ENCODE peak calls at places on chromosomes 7 and 10, in nine cellular contexts. One of them, this sample, is unnamed.

GRCh38 chr10:116907588-116907987 is 58.3 kb downstream of the ENO4 start:
- DNase-seq in pancreas: no peak
- DNase-seq in CD4-positive, alpha-beta T cell: no peak
- DNase-seq in WERI-Rb-1: no peak
- DNase-seq in endothelial cell: no peak
- DNase-seq in Peyer's patch: no peak
- DNase-seq in lower leg skin: no peak
- DNase-seq in left ventricle myocardium inferior: no peak
- DNase-seq in hepatocyte: no peak
- DNase-seq in this sample: no peak

GRCh38 chr10:80541144-80541750 is 3.5 kb downstream of the SH2D4B start:
- DNase-seq in left ventricle myocardium inferior: peak; percentile 50
- DNase-seq in CD4-positive, alpha-beta T cell: no peak
- DNase-seq in pancreas: no peak
- DNase-seq in lower leg skin: peak; percentile 70
- DNase-seq in Peyer's patch: no peak
- DNase-seq in hepatocyte: no peak
- DNase-seq in endothelial cell: no peak
- DNase-seq in WERI-Rb-1: no peak
- DNase-seq in this sample: no peak

GRCh38 chr7:47882635-47883034 is 65.6 kb downstream of the PKD1L1 start:
- DNase-seq in left ventricle myocardium inferior: no peak
- DNase-seq in Peyer's patch: no peak
- DNase-seq in hepatocyte: no peak
- DNase-seq in pancreas: no peak
- DNase-seq in CD4-positive, alpha-beta T cell: no peak
- DNase-seq in endothelial cell: no peak
- DNase-seq in WERI-Rb-1: no peak
- DNase-seq in lower leg skin: peak; percentile 29
- DNase-seq in this sample: no peak

GRCh38 chr7:130734525-130735272 is 692 bp upstream of the KLF14 start:
- DNase-seq in Peyer's patch: no peak
- DNase-seq in pancreas: no peak
- DNase-seq in endothelial cell: no peak
- DNase-seq in CD4-positive, alpha-beta T cell: no peak
- DNase-seq in WERI-Rb-1: no peak
- DNase-seq in left ventricle myocardium inferior: no peak
- DNase-seq in hepatocyte: no peak
- DNase-seq in lower leg skin: no peak
- DNase-seq in this sample: no peak

GRCh38 chr7:108525327-108525984 is 479 bp downstream of the PNPLA8 start:
- DNase-seq in hepatocyte: peak; percentile 85
- DNase-seq in Peyer's patch: no peak
- DNase-seq in left ventricle myocardium inferior: peak; percentile 86
- DNase-seq in pancreas: no peak
- DNase-seq in CD4-positive, alpha-beta T cell: no peak
- DNase-seq in endothelial cell: no peak
- DNase-seq in WERI-Rb-1: peak; percentile 81
- DNase-seq in lower leg skin: no peak
- DNase-seq in this sample: peak; percentile 59

GRCh38 chr7:40493609-40494041 is 358.8 kb downstream of the SUGCT start:
- DNase-seq in endothelial cell: no peak
- DNase-seq in Peyer's patch: no peak
- DNase-seq in left ventricle myocardium inferior: no peak
- DNase-seq in WERI-Rb-1: no peak
- DNase-seq in hepatocyte: no peak
- DNase-seq in CD4-positive, alpha-beta T cell: no peak
- DNase-seq in pancreas: no peak
- DNase-seq in lower leg skin: no peak
- DNase-seq in this sample: no peak

GRCh38 chr10:77909755-77910375 is 16.7 kb downstream of the DLG5 start:
- DNase-seq in Peyer's patch: peak; percentile 71
- DNase-seq in hepatocyte: peak; percentile 83
- DNase-seq in endothelial cell: no peak
- DNase-seq in CD4-positive, alpha-beta T cell: no peak
- DNase-seq in WERI-Rb-1: no peak
- DNase-seq in left ventricle myocardium inferior: no peak
- DNase-seq in pancreas: no peak
- DNase-seq in lower leg skin: no peak
- DNase-seq in this sample: no peak

GRCh38 chr10:78292987-78293865 is 259.6 kb downstream of the RPS24 start:
- DNase-seq in hepatocyte: peak; percentile 44
- DNase-seq in WERI-Rb-1: peak; percentile 96
- DNase-seq in pancreas: no peak
- DNase-seq in lower leg skin: no peak
- DNase-seq in CD4-positive, alpha-beta T cell: no peak
- DNase-seq in Peyer's patch: no peak
- DNase-seq in endothelial cell: no peak
- DNase-seq in left ventricle myocardium inferior: no peak
- DNase-seq in this sample: no peak

GRCh38 chr10:48582970-48583369 is 21.9 kb downstream of the ARHGAP22 start:
- DNase-seq in Peyer's patch: no peak
- DNase-seq in WERI-Rb-1: no peak
- DNase-seq in endothelial cell: no peak
- DNase-seq in hepatocyte: no peak
- DNase-seq in lower leg skin: no peak
- DNase-seq in left ventricle myocardium inferior: no peak
- DNase-seq in pancreas: no peak
- DNase-seq in CD4-positive, alpha-beta T cell: no peak
- DNase-seq in this sample: no peak

DNA sequence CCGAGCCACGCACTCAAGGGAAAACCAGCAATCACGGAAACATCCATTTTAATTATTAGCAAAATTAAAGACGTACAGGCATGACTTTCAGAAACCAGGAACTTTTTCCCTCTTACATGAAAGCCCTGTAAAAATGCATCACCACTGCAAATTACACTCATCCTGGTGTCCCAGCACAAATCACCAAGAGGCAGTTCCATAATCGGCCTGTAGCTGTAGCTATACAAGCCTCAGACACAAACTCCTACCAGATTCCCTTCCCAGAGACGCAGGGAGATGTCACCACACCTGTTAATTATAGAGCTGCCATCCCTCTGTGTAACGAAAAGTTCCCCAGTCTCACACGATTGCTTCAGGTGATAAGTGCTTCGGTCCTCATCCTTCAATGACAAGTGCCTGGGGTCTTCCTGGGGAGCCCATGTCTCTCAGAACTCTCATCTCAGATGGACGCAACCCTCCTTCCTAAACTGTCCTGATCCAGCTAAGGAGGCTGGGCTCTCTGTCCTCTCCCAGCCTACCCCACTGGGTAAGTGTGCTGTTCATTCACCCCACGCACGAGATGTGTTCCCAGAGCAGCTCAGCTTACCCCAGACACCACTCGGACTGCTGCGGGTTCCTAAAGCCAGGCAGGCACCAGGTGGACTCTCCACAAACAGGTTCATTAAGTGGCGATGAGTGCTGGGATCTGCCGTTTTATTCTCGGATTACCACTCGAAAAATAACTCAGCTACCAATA is 5.9 kb downstream of the FGFR2 start:
- DNase-seq in hepatocyte: no peak
- DNase-seq in left ventricle myocardium inferior: no peak
- DNase-seq in WERI-Rb-1: no peak
- DNase-seq in lower leg skin: peak; percentile 70
- DNase-seq in endothelial cell: no peak
- DNase-seq in Peyer's patch: no peak
- DNase-seq in CD4-positive, alpha-beta T cell: no peak
- DNase-seq in pancreas: no peak
- DNase-seq in this sample: no peak
- TF ChIP-seq CTCF in hepatocyte: peak; percentile 10
- TF ChIP-seq CTCF in left ventricle myocardium inferior: no peak
- TF ChIP-seq CTCF in WERI-Rb-1: peak; percentile 13
- TF ChIP-seq CTCF in lower leg skin: no peak
- TF ChIP-seq CTCF in endothelial cell: peak; percentile 20
- TF ChIP-seq CTCF in Peyer's patch: no peak
- TF ChIP-seq CTCF in CD4-positive, alpha-beta T cell: no peak
- TF ChIP-seq CTCF in pancreas: no peak
- TF ChIP-seq CTCF in this sample: no peak

GRCh38 chr7:154721086-154721485 is 281.8 kb downstream of the PAXIP1 start:
- DNase-seq in hepatocyte: no peak
- DNase-seq in WERI-Rb-1: no peak
- DNase-seq in pancreas: no peak
- DNase-seq in left ventricle myocardium inferior: no peak
- DNase-seq in endothelial cell: no peak
- DNase-seq in Peyer's patch: no peak
- DNase-seq in lower leg skin: no peak
- DNase-seq in CD4-positive, alpha-beta T cell: no peak
- DNase-seq in this sample: no peak
- TF ChIP-seq CTCF in hepatocyte: no peak
- TF ChIP-seq CTCF in WERI-Rb-1: no peak
- TF ChIP-seq CTCF in pancreas: no peak
- TF ChIP-seq CTCF in left ventricle myocardium inferior: no peak
- TF ChIP-seq CTCF in endothelial cell: no peak
- TF ChIP-seq CTCF in Peyer's patch: no peak
- TF ChIP-seq CTCF in lower leg skin: no peak
- TF ChIP-seq CTCF in CD4-positive, alpha-beta T cell: no peak
- TF ChIP-seq CTCF in this sample: no peak

GRCh38 chr7:150787321-150788281 is 12.6 kb downstream of the TMEM176B start:
- DNase-seq in CD4-positive, alpha-beta T cell: no peak
- DNase-seq in lower leg skin: peak; percentile 64
- DNase-seq in endothelial cell: no peak
- DNase-seq in WERI-Rb-1: peak; percentile 65
- DNase-seq in hepatocyte: peak; percentile 49
- DNase-seq in left ventricle myocardium inferior: no peak
- DNase-seq in Peyer's patch: peak; percentile 61
- DNase-seq in pancreas: no peak
- DNase-seq in this sample: peak; percentile 80
- TF ChIP-seq CTCF in CD4-positive, alpha-beta T cell: no peak
- TF ChIP-seq CTCF in lower leg skin: no peak
- TF ChIP-seq CTCF in endothelial cell: no peak
- TF ChIP-seq CTCF in WERI-Rb-1: peak; percentile 42
- TF ChIP-seq CTCF in hepatocyte: no peak
- TF ChIP-seq CTCF in left ventricle myocardium inferior: peak; percentile 16
- TF ChIP-seq CTCF in Peyer's patch: no peak
- TF ChIP-seq CTCF in pancreas: no peak
- TF ChIP-seq CTCF in this sample: no peak

GRCh38 chr10:122113161-122113944 is 124.4 kb downstream of the TACC2 start:
- DNase-seq in pancreas: peak; percentile 65
- DNase-seq in lower leg skin: peak; percentile 96
- DNase-seq in CD4-positive, alpha-beta T cell: no peak
- DNase-seq in WERI-Rb-1: peak; percentile 80
- DNase-seq in Peyer's patch: peak; percentile 84
- DNase-seq in endothelial cell: peak; percentile 76
- DNase-seq in hepatocyte: peak; percentile 85
- DNase-seq in left ventricle myocardium inferior: peak; percentile 73
- DNase-seq in this sample: no peak
- TF ChIP-seq CTCF in pancreas: peak; percentile 16
- TF ChIP-seq CTCF in lower leg skin: no peak
- TF ChIP-seq CTCF in CD4-positive, alpha-beta T cell: no peak
- TF ChIP-seq CTCF in WERI-Rb-1: peak; percentile 83
- TF ChIP-seq CTCF in Peyer's patch: no peak
- TF ChIP-seq CTCF in endothelial cell: peak; percentile 39
- TF ChIP-seq CTCF in hepatocyte: peak; percentile 52
- TF ChIP-seq CTCF in left ventricle myocardium inferior: peak; percentile 54
- TF ChIP-seq CTCF in this sample: no peak

This sample was measured in CD14-positive monocyte.